ENCODE peak calls at places on chromosomes 5 and 9, in nine cellular contexts. I, W, U, M, X, D, F, J and P are unnamed samples.
A peak's percentile ranks its signal among the peaks of the same experiment; 100 is the strongest.

GRCh38 chr5:33817301-33817700 is 74.5 kb downstream of the ADAMTS12 start:
- DNase-seq in I (no peak), W (no peak), U (no peak), M (peak; percentile 38), X (no peak), D (no peak), F (no peak), J (no peak), P (no peak)

GRCh38 chr9:110615526-110615925 is 36.0 kb upstream of the SVEP1 start:
- DNase-seq in I (no peak), W (no peak), U (no peak), M (no peak), X (no peak), D (no peak), F (no peak), J (no peak), P (no peak)

GRCh38 chr9:128253140-128253990 is 22.4 kb downstream of the GOLGA2 start:
- DNase-seq in I (no peak), W (no peak), U (no peak), M (no peak), X (no peak), D (no peak), F (no peak), J (no peak), P (no peak)

GRCh38 chr9:8679405-8679951 is 879.9 kb upstream of the DMAC1 start:
- DNase-seq in I (peak; percentile 90), W (no peak), U (no peak), M (no peak), X (no peak), D (no peak), F (no peak), J (no peak), P (no peak)

GRCh38 chr9:129669141-129669718 is 3.8 kb downstream of the PRRX2 start:
- DNase-seq in I (no peak), W (no peak), U (no peak), M (peak; percentile 17), X (no peak), D (no peak), F (no peak), J (no peak), P (no peak)

GRCh38 chr5:115324021-115324420 is 27.6 kb upstream of the CCDC112 start:
- DNase-seq in I (no peak), W (no peak), U (no peak), M (peak; percentile 19), X (no peak), D (no peak), F (no peak), J (no peak), P (no peak)

GRCh38 chr9:91420471-91421021 is 3.1 kb downstream of the NFIL3 start:
- DNase-seq in I (no peak), W (no peak), U (no peak), M (no peak), X (no peak), D (no peak), F (no peak), J (no peak), P (no peak)

GRCh38 chr5:139246394-139246793 is 47.1 kb upstream of the MATR3 start:
- DNase-seq in I (no peak), W (no peak), U (no peak), M (peak; percentile 46), X (no peak), D (no peak), F (no peak), J (no peak), P (peak; percentile 9)

GRCh38 chr5:132026516-132027008 is 15.1 kb upstream of the ACSL6 start:
- DNase-seq in I (no peak), W (no peak), U (peak; percentile 14), M (no peak), X (no peak), D (peak; percentile 17), F (no peak), J (no peak), P (no peak)

GRCh38 chr9:1156794-1157193 is 106.6 kb downstream of the DMRT2 start:
- DNase-seq in I (no peak), W (no peak), U (no peak), M (no peak), X (no peak), D (no peak), F (no peak), J (no peak), P (no peak)

GRCh38 chr5:73955447-73955846 is 329.5 kb downstream of the ARHGEF28 start:
- DNase-seq in I (no peak), W (no peak), U (no peak), M (no peak), X (peak; percentile 29), D (no peak), F (no peak), J (no peak), P (no peak)

GRCh38 chr5:136058031-136058971 is 29.5 kb downstream of the TGFBI start:
- DNase-seq in I (peak; percentile 59), W (peak; percentile 89), U (peak; percentile 53), M (peak; percentile 98), X (peak; percentile 54), D (no peak), F (no peak), J (peak; percentile 26), P (peak; percentile 73)